ENCODE peak calls at places on chromosomes 1 and 21, in seven cellular contexts. S is epithelial cell of esophagus, A is sigmoid colon, F is IMR-90, P is cardiac muscle cell, B is adipocyte, T is fibroblast of lung. E is an unnamed sample.

GRCh38 chr1:149884433-149885363 is 14.7 kb upstream of the BOLA1 start:
- DNase-seq in A (no peak), B (peak), P (peak), S (no peak), F (peak), T (peak), E (no peak)

GRCh38 chr1:154975409-154976205 is 1.1 kb downstream of the CKS1B start:
- DNase-seq in A (peak), B (peak), T (peak), P (peak), S (peak), F (peak), E (peak)

GRCh38 chr1:1075148-1075935 is 1.2 kb upstream of the RNF223 start:
- DNase-seq in F (no peak), S (no peak), T (no peak), A (peak), P (no peak), B (no peak), E (peak)

GRCh38 chr1:201719812-201720521 is 109.0 kb upstream of the IPO9 start:
- DNase-seq in P (peak), T (peak), A (peak), S (peak), F (peak), B (no peak), E (peak)

GRCh38 chr21:31961027-31961426 is 88.2 kb downstream of the HUNK start:
- DNase-seq in B (no peak), T (no peak), P (no peak), S (no peak), A (no peak), F (no peak), E (no peak)

GRCh38 chr1:67484492-67484891 is 54.3 kb upstream of the SERBP1 start:
- DNase-seq in B (peak), P (peak), S (no peak), F (no peak), A (no peak), T (peak), E (no peak)

GRCh38 chr1:90198616-90199015 is 203.7 kb downstream of the ZNF326 start:
- DNase-seq in T (no peak), P (no peak), A (no peak), B (no peak), S (peak), F (no peak), E (no peak)

GRCh38 chr1:172969611-172970010 is 81.1 kb downstream of the TNFSF18 start:
- DNase-seq in P (peak), B (peak), S (peak), F (peak), T (peak), A (no peak), E (no peak)

GRCh38 chr1:15352122-15352957 is 57.3 kb upstream of the EFHD2 start:
- DNase-seq in F (peak), T (peak), P (peak), A (no peak), S (peak), B (peak), E (no peak)

GRCh38 chr1:35324486-35324885 is 56.0 kb downstream of the ZMYM4 start:
- DNase-seq in T (peak), A (no peak), P (peak), B (peak), S (peak), F (peak), E (no peak)

GRCh38 chr1:150484431-150484830 is 2.8 kb upstream of the TARS2 start:
- DNase-seq in F (peak), B (no peak), A (peak), P (no peak), S (peak), T (no peak), E (no peak)

GRCh38 chr1:9281907-9282306 is 10.8 kb upstream of the SPSB1 start:
- DNase-seq in S (peak), F (no peak), B (peak), P (no peak), A (no peak), T (no peak), E (no peak)

GRCh38 chr1:40784771-40785151 is 1.2 kb downstream of the KCNQ4 start:
- DNase-seq in S (no peak), A (no peak), F (no peak), T (no peak), B (no peak), P (no peak), E (no peak)

GRCh38 chr1:215109171-215109570 is 26.6 kb downstream of the KCNK2 start:
- DNase-seq in T (no peak), B (no peak), P (no peak), F (no peak), S (no peak), A (no peak), E (no peak)

GRCh38 chr1:3656450-3657095 is 4.3 kb downstream of the TP73 start:
- DNase-seq in A (no peak), T (no peak), P (no peak), B (no peak), F (no peak), S (no peak), E (no peak)

GRCh38 chr1:228958741-228959140 is 223.5 kb downstream of the RHOU start:
- DNase-seq in B (no peak), S (no peak), A (no peak), F (no peak), P (peak), T (no peak), E (no peak)

GRCh38 chr1:50157306-50157705 is 48.6 kb downstream of the ELAVL4 start:
- DNase-seq in S (no peak), T (no peak), P (no peak), A (no peak), B (no peak), F (no peak), E (no peak)

GRCh38 chr1:179128520-179128919 is 46.6 kb downstream of the TOR3A start:
- DNase-seq in A (no peak), T (no peak), S (no peak), P (no peak), B (no peak), F (no peak), E (no peak)

GRCh38 chr1:205129447-205130029 is 7.8 kb upstream of the RBBP5 start:
- DNase-seq in P (no peak), B (no peak), A (no peak), S (no peak), T (no peak), F (no peak), E (no peak)

GRCh38 chr1:205127646-205128045 is 5.9 kb upstream of the RBBP5 start:
- DNase-seq in A (no peak), F (no peak), T (no peak), S (no peak), B (no peak), P (no peak), E (no peak)

GRCh38 chr1:205133287-205133686 is 11.5 kb upstream of the RBBP5 start:
- DNase-seq in T (no peak), B (no peak), S (no peak), A (no peak), F (no peak), P (no peak), E (no peak)

GRCh38 chr1:205124726-205125125 is 2.9 kb upstream of the RBBP5 start:
- DNase-seq in B (no peak), S (no peak), T (no peak), F (no peak), P (no peak), A (no peak), E (no peak)

GRCh38 chr1:205128050-205128449 is 6.3 kb upstream of the RBBP5 start:
- DNase-seq in T (no peak), P (no peak), F (no peak), B (no peak), A (no peak), S (peak), E (no peak)
- H3K4me3 ChIP-seq in T (no peak), P (no peak), F (no peak), B (no peak), A (no peak), S (no peak), E (no peak)

GRCh38 chr1:27350673-27351540 is 9.1 kb downstream of the SYTL1 start:
- DNase-seq in S (no peak), A (no peak), B (no peak), T (peak), F (no peak), P (peak), E (peak)
- H3K4me3 ChIP-seq in S (no peak), A (no peak), B (no peak), T (no peak), F (no peak), P (peak), E (no peak)

DNA sequence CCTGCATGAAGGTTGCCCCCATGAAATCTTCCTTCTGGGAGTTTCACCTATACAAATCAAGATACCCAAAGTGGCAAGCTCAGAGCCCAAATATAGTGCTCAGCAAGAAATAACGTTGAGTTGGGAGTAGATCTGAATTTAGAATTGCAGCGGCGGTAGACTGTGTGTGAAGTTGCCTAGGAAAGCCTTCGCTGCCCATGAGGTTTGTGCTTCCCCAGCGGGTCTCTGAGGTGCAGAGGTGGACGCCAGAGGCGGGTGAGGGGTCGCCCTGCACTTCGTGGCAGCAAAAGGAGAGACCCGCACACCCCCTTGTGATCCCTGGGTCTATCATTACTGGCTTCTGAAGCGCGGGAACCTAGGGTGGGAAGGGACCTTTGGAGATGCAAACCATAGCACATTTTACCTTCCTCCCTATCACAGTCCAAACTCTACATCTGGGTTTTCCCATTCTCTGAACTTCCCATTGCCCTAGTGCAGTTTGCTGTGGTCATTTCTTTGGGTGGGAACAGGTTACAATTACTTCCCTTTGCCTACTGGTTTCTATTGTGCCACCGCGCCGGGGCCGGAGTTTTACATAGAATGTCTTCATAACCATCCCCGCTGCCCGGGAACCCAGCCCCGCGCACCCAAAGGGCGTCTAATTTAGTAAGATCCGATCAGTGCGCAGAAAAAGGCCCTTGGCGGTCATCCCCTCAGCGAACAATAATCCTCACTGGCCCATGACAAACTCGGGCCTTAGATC is 5.2 kb downstream of the TBX15 start:
- DNase-seq in F (no peak), T (no peak), A (no peak), B (no peak), S (no peak), P (no peak), E (no peak)
- H3K4me3 ChIP-seq in F (no peak), T (no peak), A (no peak), B (peak), S (no peak), P (no peak), E (no peak)

DNA sequence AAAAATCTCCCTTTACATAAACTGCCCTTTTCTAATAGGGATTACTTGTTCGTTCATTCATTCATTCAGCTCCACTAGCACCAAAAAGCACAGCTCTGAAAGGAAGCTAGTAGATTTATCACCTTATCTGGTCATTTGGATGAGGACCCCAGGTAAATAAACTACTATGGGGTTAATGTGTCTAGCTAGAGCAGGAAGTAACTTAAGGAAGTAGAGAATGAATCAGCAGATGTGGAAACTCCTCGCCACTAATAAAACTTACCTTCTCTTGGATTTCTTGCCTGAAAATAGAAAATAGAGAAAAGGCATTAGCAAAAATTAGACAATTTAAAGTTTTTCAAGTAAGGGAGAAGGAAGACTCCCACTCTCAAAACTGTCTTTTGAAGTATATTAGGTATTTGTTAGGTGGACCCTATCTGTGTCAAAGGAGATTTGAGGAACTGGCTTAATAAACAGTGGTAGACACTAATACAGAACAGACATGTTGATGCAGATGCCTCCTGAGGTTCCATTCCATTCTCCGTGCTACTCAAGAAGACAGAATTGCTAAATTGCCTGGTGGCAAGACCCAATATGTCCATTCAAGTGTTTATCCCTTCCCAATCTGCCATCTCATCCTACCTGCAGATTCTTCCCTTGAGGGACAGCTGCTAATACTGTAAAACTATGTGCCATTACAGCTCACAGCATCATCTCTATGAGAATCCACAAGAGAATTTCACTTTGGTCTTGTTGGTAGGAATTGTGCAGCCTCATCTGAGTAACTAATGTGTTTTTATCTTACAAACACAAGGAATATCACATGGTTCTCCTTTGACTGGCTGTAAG is 14.9 kb downstream of the SELL start:
- DNase-seq in S (peak), P (no peak), A (no peak), B (no peak), T (no peak), F (no peak), E (no peak)
- H3K4me3 ChIP-seq in S (no peak), P (no peak), A (no peak), B (no peak), T (no peak), F (no peak), E (no peak)

GRCh38 chr1:58476179-58476578 is 70.3 kb downstream of the OMA1 start:
- DNase-seq in A (no peak), T (no peak), B (no peak), F (no peak), P (no peak), S (no peak), E (no peak)

GRCh38 chr1:58481962-58482361 is 64.6 kb downstream of the OMA1 start:
- DNase-seq in B (no peak), A (no peak), S (no peak), T (no peak), F (no peak), P (no peak), E (no peak)

DNA sequence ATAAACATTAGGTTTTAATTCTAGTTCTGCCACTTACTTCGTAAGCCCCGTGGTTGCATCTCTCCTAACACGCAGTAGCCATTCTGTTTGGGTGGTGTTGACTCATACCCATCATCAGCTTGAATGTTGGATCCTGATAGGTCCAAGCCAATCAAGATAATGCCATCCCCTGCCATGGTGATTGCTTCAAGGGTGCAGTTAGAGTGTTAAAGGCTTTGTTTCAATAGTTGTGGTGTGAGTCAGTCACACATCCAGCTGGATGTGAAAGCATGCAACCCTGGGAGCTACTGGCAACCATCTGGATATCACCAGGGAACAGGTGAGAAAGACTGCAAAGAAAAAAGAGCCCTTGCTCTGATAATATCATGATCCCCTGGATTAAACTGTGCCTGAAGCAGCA is 69.1 kb downstream of the OMA1 start:
- DNase-seq in A (no peak), S (peak), P (peak), T (no peak), B (no peak), F (no peak), E (no peak)
- H3K4me3 ChIP-seq in A (no peak), S (no peak), P (no peak), T (no peak), B (no peak), F (no peak), E (no peak)